ENCODE peak calls at places on chromosomes 13 and 19, in five cellular contexts. C is endothelial cell; S is activated T-cell treated with anti-CD3 and anti-CD28 coated beads for 1 hour; M is activated CD4-positive, CD25-positive, alpha-beta regulatory T cell; J is effector memory CD4-positive, alpha-beta T cell. O is an unnamed sample.

GRCh38 chr13:34751492-34751891 is 190.6 kb upstream of the NBEA start:
- DNase-seq in C (no peak), S (no peak), M (no peak), J (no peak), O (no peak)

GRCh38 chr19:10184636-10185035 is 10.1 kb downstream of the DNMT1 start:
- DNase-seq in C (no peak), S (no peak), M (no peak), J (no peak), O (no peak)

GRCh38 chr13:30968734-30969335 is 36.4 kb downstream of the TEX26 start:
- DNase-seq in C (no peak), S (no peak), M (no peak), J (no peak), O (no peak)

GRCh38 chr13:90732049-90732448 is 615.4 kb upstream of the MIR17HG start:
- DNase-seq in C (peak), S (no peak), M (no peak), J (no peak), O (peak)

GRCh38 chr13:114235697-114236096 is 1.0 kb downstream of the CDC16 start:
- DNase-seq in C (no peak), S (no peak), M (no peak), J (no peak), O (no peak)

GRCh38 chr13:20498659-20499058 is 27.0 kb downstream of the CRYL1 start:
- DNase-seq in C (no peak), S (no peak), M (no peak), J (no peak), O (no peak)

GRCh38 chr13:59261928-59262488 is 901.7 kb downstream of the DIAPH3 start:
- DNase-seq in C (peak), S (no peak), M (no peak), J (no peak), O (peak)

GRCh38 chr13:43981091-43981490 is 101.4 kb downstream of the LACC1 start:
- DNase-seq in C (no peak), S (no peak), M (no peak), J (no peak), O (no peak)

GRCh38 chr19:19599190-19599535 is 19.3 kb downstream of the PBX4 start:
- DNase-seq in C (no peak), S (no peak), M (no peak), J (no peak), O (no peak)

GRCh38 chr13:105920375-105920774 is 615.1 kb downstream of the EFNB2 start:
- DNase-seq in C (no peak), S (no peak), M (no peak), J (no peak), O (no peak)